ENCODE peak calls at places on chromosome 7, in six cellular contexts. F is NCI-H1105; B is heart right ventricle; Y is T-helper 1 cell; N is KBM-7; C is stimulated activated CD8-positive, alpha-beta memory T cell treated with anti-CD3 and anti-CD28 coated beads, Interleukin-12 subunit alpha, Interleukin-12 subunit beta, amount 100 ng/mL, for 1 hour. W is an unnamed sample.

GRCh38 chr7:43456200-43456599 is 126.7 kb upstream of the STK17A start:
- DNase-seq in F (no peak), Y (no peak), N (no peak), C (no peak), B (no peak), W (no peak)

GRCh38 chr7:129865093-129865931 is 87.4 kb downstream of the UBE2H start:
- DNase-seq in F (no peak), C (no peak), Y (no peak), B (no peak), N (no peak), W (no peak)

GRCh38 chr7:85748861-85749260 is 562.0 kb upstream of the SEMA3D start:
- DNase-seq in N (no peak), C (no peak), B (no peak), Y (no peak), F (no peak), W (no peak)

GRCh38 chr7:19491371-19491770 is 217.5 kb downstream of the POLR1F start:
- DNase-seq in C (no peak), Y (no peak), F (no peak), N (no peak), B (no peak), W (no peak)

GRCh38 chr7:67450171-67450570 is 453.5 kb downstream of the TYW1 start:
- DNase-seq in B (no peak), N (no peak), Y (no peak), F (no peak), C (no peak), W (no peak)

GRCh38 chr7:98836811-98837631 is 32.8 kb downstream of the TMEM130 start:
- DNase-seq in B (peak), F (peak), Y (no peak), N (peak), C (no peak), W (no peak)

GRCh38 chr7:13532028-13532753 is 457.3 kb downstream of the ETV1 start:
- DNase-seq in C (no peak), B (no peak), Y (no peak), F (peak), N (no peak), W (no peak)

GRCh38 chr7:68689087-68689433 is 909.2 kb upstream of the AUTS2 start:
- DNase-seq in C (no peak), B (no peak), N (no peak), Y (no peak), F (no peak), W (no peak)

GRCh38 chr7:42262907-42263466 is 26.0 kb upstream of the GLI3 start:
- DNase-seq in C (no peak), N (no peak), Y (no peak), B (peak), F (no peak), W (no peak)

GRCh38 chr7:105638324-105638723 is 57.0 kb upstream of the EFCAB10 start:
- DNase-seq in N (no peak), B (no peak), F (no peak), C (no peak), Y (no peak), W (no peak)

GRCh38 chr7:132655071-132655761 is 78.9 kb upstream of the PLXNA4 start:
- DNase-seq in B (peak), N (peak), F (no peak), C (no peak), Y (no peak), W (peak)

GRCh38 chr7:26497801-26498596 is 206.3 kb downstream of the SNX10 start:
- DNase-seq in C (no peak), N (no peak), B (no peak), Y (no peak), F (no peak), W (no peak)

GRCh38 chr7:27139335-27140107 is 4.0 kb downstream of the HOXA5 start:
- DNase-seq in Y (no peak), C (no peak), F (no peak), B (no peak), N (no peak), W (no peak)

GRCh38 chr7:50587737-50588136 is 22.5 kb upstream of the DDC start:
- DNase-seq in C (no peak), Y (no peak), F (no peak), B (no peak), N (no peak), W (no peak)

GRCh38 chr7:100546129-100546867 is 7.3 kb downstream of the AGFG2 start:
- DNase-seq in B (no peak), F (no peak), C (no peak), N (no peak), Y (no peak), W (no peak)

GRCh38 chr7:22127835-22128527 is 182.3 kb upstream of the CDCA7L start:
- DNase-seq in N (no peak), F (no peak), C (no peak), Y (no peak), B (no peak), W (no peak)

GRCh38 chr7:70289067-70289466 is 690.8 kb downstream of the AUTS2 start:
- DNase-seq in Y (no peak), B (no peak), F (no peak), C (no peak), N (no peak), W (no peak)

GRCh38 chr7:27191081-27191715 is 6.2 kb upstream of the HOXA11 start:
- DNase-seq in N (no peak), B (no peak), Y (no peak), F (no peak), C (no peak), W (no peak)

GRCh38 chr7:106462365-106462859 is 177.6 kb upstream of the NAMPT start:
- DNase-seq in C (no peak), N (peak), B (no peak), Y (no peak), F (peak), W (no peak)

GRCh38 chr7:158863611-158864506 is 7.5 kb downstream of the DYNC2I1 start:
- DNase-seq in N (peak), C (no peak), F (no peak), Y (no peak), B (peak), W (peak)

GRCh38 chr7:47150497-47151260 is 431.2 kb downstream of the TNS3 start:
- DNase-seq in B (no peak), N (no peak), F (no peak), Y (no peak), C (no peak), W (no peak)

GRCh38 chr7:590731-591551 is 71.3 kb upstream of the PDGFA start:
- DNase-seq in Y (no peak), B (no peak), C (no peak), F (no peak), N (no peak), W (no peak)

GRCh38 chr7:140403878-140404564 is at the start of gene RAB19:
- DNase-seq in C (peak), B (no peak), Y (peak), F (peak), N (no peak), W (no peak)

GRCh38 chr7:29405891-29406290 is 157.7 kb upstream of the PRR15 start:
- DNase-seq in Y (no peak), C (no peak), F (no peak), N (no peak), B (no peak), W (no peak)

GRCh38 chr7:1026721-1027151 is 17.6 kb upstream of the GPR146 start:
- DNase-seq in B (no peak), N (no peak), C (no peak), F (no peak), Y (no peak), W (no peak)

GRCh38 chr7:46494441-46494840 is 573.4 kb upstream of the IGFBP3 start:
- DNase-seq in N (no peak), B (no peak), Y (no peak), C (no peak), F (no peak), W (no peak)

W was measured in CMK.